ENCODE peak calls at places on chromosome 5, in four cellular contexts. One of them, this sample, is unnamed.
A peak's percentile ranks its signal among the peaks of the same experiment; 100 is the strongest.

GRCh38 chr5:76305264-76305663 is 97.8 kb upstream of the IQGAP2 start:
- DNase-seq in NCI-H1092: no peak
- DNase-seq in small intestine: no peak
- DNase-seq in body of pancreas: no peak
- DNase-seq in this sample: no peak

GRCh38 chr5:34585601-34586104 is 70.5 kb upstream of the RAI14 start:
- DNase-seq in NCI-H1092: no peak
- DNase-seq in small intestine: no peak
- DNase-seq in body of pancreas: peak; percentile 48
- DNase-seq in this sample: peak; percentile 100

GRCh38 chr5:160054831-160055230 is 45.9 kb downstream of the TTC1 start:
- DNase-seq in NCI-H1092: no peak
- DNase-seq in small intestine: peak; percentile 87
- DNase-seq in body of pancreas: no peak
- DNase-seq in this sample: peak; percentile 43

GRCh38 chr5:28748446-28748845 is 1710.1 kb upstream of the CDH9 start:
- DNase-seq in NCI-H1092: no peak
- DNase-seq in small intestine: no peak
- DNase-seq in body of pancreas: no peak
- DNase-seq in this sample: no peak

GRCh38 chr5:32276173-32276853 is 36.4 kb downstream of the MTMR12 start:
- DNase-seq in NCI-H1092: no peak
- DNase-seq in small intestine: peak; percentile 13
- DNase-seq in body of pancreas: no peak
- DNase-seq in this sample: no peak

GRCh38 chr5:2272039-2272438 is 389.3 kb upstream of the IRX4 start:
- DNase-seq in NCI-H1092: no peak
- DNase-seq in small intestine: no peak
- DNase-seq in body of pancreas: no peak
- DNase-seq in this sample: no peak

GRCh38 chr5:106269252-106269843 is 1401.4 kb downstream of the EFNA5 start:
- DNase-seq in NCI-H1092: no peak
- DNase-seq in small intestine: peak; percentile 3
- DNase-seq in body of pancreas: no peak
- DNase-seq in this sample: no peak

GRCh38 chr5:143534764-143535159 is 131.3 kb upstream of the NR3C1 start:
- DNase-seq in NCI-H1092: no peak
- DNase-seq in small intestine: no peak
- DNase-seq in body of pancreas: no peak
- DNase-seq in this sample: no peak

GRCh38 chr5:37412515-37412914 is 33.4 kb downstream of the WDR70 start:
- DNase-seq in NCI-H1092: no peak
- DNase-seq in small intestine: no peak
- DNase-seq in body of pancreas: no peak
- DNase-seq in this sample: no peak